ENCODE peak calls at places on chromosomes 12 and 14, in nine cellular contexts. M is A549; B is stimulated activated CD8-positive, alpha-beta memory T cell treated with anti-CD3 and anti-CD28 coated beads, Interleukin-7, amount 100 ng/mL, for 1 hour; G is mucosa of gallbladder; C is KG1; X is A172; P is lung microvascular endothelial cell; V is neural progenitor cell; I is CD8-positive, alpha-beta memory T cell. F is an unnamed sample.

GRCh38 chr12:32444895-32445294 is 45.5 kb downstream of the FGD4 start:
- DNase-seq in G (peak; percentile 80), I (no peak), C (no peak), X (peak; percentile 79), B (no peak), P (peak; percentile 95), M (no peak), V (peak; percentile 29), F (peak; percentile 91)

GRCh38 chr14:106129274-106129673 is 602.9 kb downstream of the TMEM121 start:
- DNase-seq in C (peak; percentile 42), G (no peak), M (no peak), V (no peak), P (no peak), I (peak; percentile 38), B (no peak), X (no peak), F (no peak)

GRCh38 chr14:80404413-80404812 is 193.1 kb upstream of the DIO2 start:
- DNase-seq in V (no peak), I (no peak), B (no peak), G (no peak), C (no peak), X (no peak), P (no peak), M (no peak), F (no peak)

GRCh38 chr12:130127909-130128763 is 34.1 kb upstream of the FZD10 start:
- DNase-seq in I (no peak), B (no peak), G (peak; percentile 45), C (no peak), P (no peak), M (no peak), X (no peak), V (no peak), F (no peak)

GRCh38 chr12:23028158-23028802 is 403.3 kb downstream of the ETNK1 start:
- DNase-seq in B (no peak), C (no peak), P (no peak), I (no peak), X (no peak), G (no peak), M (no peak), V (no peak), F (no peak)

GRCh38 chr14:21734457-21735074 is 60.9 kb upstream of the OR4E1 start:
- DNase-seq in V (peak; percentile 78), I (peak; percentile 56), M (peak; percentile 2), P (peak; percentile 60), C (peak; percentile 9), B (no peak), G (no peak), X (peak; percentile 23), F (peak; percentile 81)

GRCh38 chr14:20631821-20632389 is 9.6 kb downstream of the OR6S1 start:
- DNase-seq in B (no peak), X (peak; percentile 51), P (peak; percentile 66), C (no peak), M (peak; percentile 71), V (peak; percentile 71), I (no peak), G (peak; percentile 72), F (peak; percentile 81)

GRCh38 chr14:23548351-23549318 is 2.9 kb downstream of the ZFHX2 start:
- DNase-seq in I (no peak), X (no peak), P (no peak), M (no peak), C (no peak), G (no peak), B (no peak), V (peak; percentile 37), F (no peak)

GRCh38 chr12:5808956-5809355 is 136.1 kb downstream of the ANO2 start:
- DNase-seq in X (peak; percentile 95), B (no peak), M (no peak), G (no peak), C (no peak), V (no peak), P (no peak), I (no peak), F (peak; percentile 70)

GRCh38 chr14:69684461-69685183 is 73.2 kb downstream of the SUSD6 start:
- DNase-seq in M (no peak), I (no peak), P (no peak), C (no peak), V (no peak), B (no peak), G (no peak), X (no peak), F (no peak)

GRCh38 chr14:102827716-102828115 is 50.5 kb downstream of the TRAF3 start:
- DNase-seq in P (no peak), G (no peak), V (no peak), M (no peak), I (no peak), B (no peak), X (no peak), C (no peak), F (no peak)

GRCh38 chr12:86914716-86915115 is 658.5 kb upstream of the MGAT4C start:
- DNase-seq in G (no peak), X (peak; percentile 31), M (peak; percentile 4), I (no peak), V (peak; percentile 54), C (no peak), P (peak; percentile 53), B (no peak), F (peak; percentile 61)

GRCh38 chr12:63940295-63940997 is 95.9 kb downstream of the SRGAP1 start:
- DNase-seq in M (no peak), I (no peak), X (no peak), G (no peak), B (no peak), C (no peak), V (no peak), P (peak; percentile 80), F (no peak)

GRCh38 chr12:122306407-122306806 is 40.1 kb upstream of the VPS33A start:
- DNase-seq in X (no peak), C (no peak), M (no peak), V (peak; percentile 25), G (no peak), I (no peak), B (no peak), P (no peak), F (no peak)

F was measured in PC-3.